ENCODE peak calls at places on chromosomes 12 and 14, in four cellular contexts. One of them, this sample, is unnamed.

GRCh38 chr14:91405724-91406435 is 11.7 kb downstream of the CCDC88C start:
- DNase-seq in GM04504: no peak
- DNase-seq in omental fat pad: no peak
- DNase-seq in lower leg skin: no peak
- DNase-seq in this sample: no peak

GRCh38 chr12:42612258-42612608 is 22.7 kb upstream of the PRICKLE1 start:
- DNase-seq in GM04504: no peak
- DNase-seq in omental fat pad: no peak
- DNase-seq in lower leg skin: no peak
- DNase-seq in this sample: no peak

GRCh38 chr14:63544641-63545234 is 1.6 kb upstream of the PPP2R5E start:
- DNase-seq in GM04504: no peak
- DNase-seq in omental fat pad: no peak
- DNase-seq in lower leg skin: peak; percentile 36
- DNase-seq in this sample: no peak

GRCh38 chr14:69090187-69090789 is 62.6 kb downstream of the DCAF5 start:
- DNase-seq in GM04504: no peak
- DNase-seq in omental fat pad: no peak
- DNase-seq in lower leg skin: no peak
- DNase-seq in this sample: no peak

GRCh38 chr12:98893126-98893525 is 248.0 kb downstream of the APAF1 start:
- DNase-seq in GM04504: no peak
- DNase-seq in omental fat pad: no peak
- DNase-seq in lower leg skin: no peak
- DNase-seq in this sample: no peak

GRCh38 chr14:81480741-81481140 is 52.9 kb downstream of the SEL1L start:
- DNase-seq in GM04504: no peak
- DNase-seq in omental fat pad: no peak
- DNase-seq in lower leg skin: no peak
- DNase-seq in this sample: no peak

GRCh38 chr12:77167801-77168200 is 102.4 kb upstream of the E2F7 start:
- DNase-seq in GM04504: no peak
- DNase-seq in omental fat pad: no peak
- DNase-seq in lower leg skin: no peak
- DNase-seq in this sample: no peak

GRCh38 chr14:77303417-77304156 is 17.1 kb downstream of the POMT2 start:
- DNase-seq in GM04504: peak; percentile 86
- DNase-seq in omental fat pad: no peak
- DNase-seq in lower leg skin: no peak
- DNase-seq in this sample: no peak

GRCh38 chr12:124500232-124501079 is 67.0 kb downstream of the NCOR2 start:
- DNase-seq in GM04504: no peak
- DNase-seq in omental fat pad: no peak
- DNase-seq in lower leg skin: no peak
- DNase-seq in this sample: no peak

GRCh38 chr14:66066991-66067788 is 419.0 kb upstream of the CCDC196 start:
- DNase-seq in GM04504: no peak
- DNase-seq in omental fat pad: no peak
- DNase-seq in lower leg skin: no peak
- DNase-seq in this sample: no peak

GRCh38 chr14:99718031-99718810 is 34.1 kb downstream of the CYP46A1 start:
- DNase-seq in GM04504: no peak
- DNase-seq in omental fat pad: no peak
- DNase-seq in lower leg skin: peak; percentile 81
- DNase-seq in this sample: no peak

GRCh38 chr12:29024117-29024516 is 125.0 kb upstream of the FAR2 start:
- DNase-seq in GM04504: no peak
- DNase-seq in omental fat pad: no peak
- DNase-seq in lower leg skin: no peak
- DNase-seq in this sample: no peak

GRCh38 chr12:120851939-120852338 is 52.2 kb downstream of the SPPL3 start:
- DNase-seq in GM04504: no peak
- DNase-seq in omental fat pad: no peak
- DNase-seq in lower leg skin: no peak
- DNase-seq in this sample: no peak

GRCh38 chr14:102659797-102660196 is 67.3 kb downstream of the RCOR1 start:
- DNase-seq in GM04504: peak; percentile 48
- DNase-seq in omental fat pad: no peak
- DNase-seq in lower leg skin: no peak
- DNase-seq in this sample: no peak

GRCh38 chr12:120048258-120048657 is 59.2 kb downstream of the BICDL1 start:
- DNase-seq in GM04504: no peak
- DNase-seq in omental fat pad: no peak
- DNase-seq in lower leg skin: no peak
- DNase-seq in this sample: no peak

This sample was measured in thoracic aorta.